ENCODE peak calls at places on chromosome 6, in five cellular contexts. L is GM23338, U is uterus, I is brain microvascular endothelial cell, F is spleen. J is an unnamed sample. For H3K36me3, the result is how much of the 10 kb centered on the place peaks cover.

GRCh38 chr6:90677440-90677839 is 90.6 kb upstream of the MAP3K7 start:
- DNase-seq in L (no peak), U (no peak), I (no peak), F (no peak), J (no peak)

GRCh38 chr6:170205126-170205525 is 85.8 kb downstream of the DLL1 start:
- DNase-seq in L (no peak), U (no peak), I (no peak), F (peak), J (no peak)

GRCh38 chr6:126380072-126380583 is 40.2 kb downstream of the CENPW start:
- DNase-seq in L (no peak), U (no peak), I (no peak), F (no peak), J (no peak)

GRCh38 chr6:7684843-7685242 is 41.1 kb upstream of the BMP6 start:
- DNase-seq in L (peak), U (no peak), I (no peak), F (no peak), J (no peak)

GRCh38 chr6:168440520-168441433 is at the start of gene SMOC2:
- DNase-seq in L (peak), U (peak), I (no peak), F (no peak), J (no peak)

GRCh38 chr6:107590378-107590777 is 100.5 kb downstream of the SOBP start:
- DNase-seq in L (peak), U (no peak), I (no peak), F (no peak), J (no peak)

GRCh38 chr6:170052991-170053821 is 237.7 kb downstream of the DLL1 start:
- DNase-seq in L (no peak), U (peak), I (no peak), F (peak), J (no peak)

GRCh38 chr6:51322505-51322904 is 503.8 kb downstream of the TFAP2B start:
- DNase-seq in L (no peak), U (no peak), I (no peak), F (no peak), J (peak)

GRCh38 chr6:62323818-62324217 is 37.8 kb upstream of the KHDRBS2 start:
- DNase-seq in L (peak), U (no peak), I (no peak), F (no peak), J (no peak)

GRCh38 chr6:166930354-166930891 is 25.9 kb downstream of the RNASET2 start:
- DNase-seq in L (no peak), U (no peak), I (no peak), F (peak), J (no peak)

GRCh38 chr6:142954844-142955243 is 9.9 kb upstream of the HIVEP2 start:
- DNase-seq in L (no peak), U (no peak), I (no peak), F (no peak), J (no peak)

DNA sequence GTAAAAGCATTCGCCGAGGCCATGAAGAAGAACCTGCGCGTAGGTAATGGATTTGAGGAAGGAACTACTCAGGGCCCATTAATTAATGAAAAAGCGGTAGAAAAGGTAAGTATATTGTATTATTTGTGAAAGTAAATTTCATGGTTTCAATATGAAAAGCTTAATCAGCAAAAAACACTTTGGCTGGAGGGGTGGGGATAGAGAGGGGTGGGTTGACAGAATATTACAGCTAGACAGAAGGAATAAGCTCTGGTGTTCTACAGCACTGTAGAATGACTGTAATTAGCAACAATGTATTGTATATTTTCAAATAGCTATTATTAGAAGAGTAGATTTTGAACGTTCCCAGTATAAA is 28.0 kb downstream of the ALDH5A1 start:
- DNase-seq in L (no peak), U (no peak), I (no peak), F (no peak), J (no peak)
- H3K4me3 ChIP-seq in L (no peak), U (no peak), I (no peak), F (no peak), J (no peak)

DNA sequence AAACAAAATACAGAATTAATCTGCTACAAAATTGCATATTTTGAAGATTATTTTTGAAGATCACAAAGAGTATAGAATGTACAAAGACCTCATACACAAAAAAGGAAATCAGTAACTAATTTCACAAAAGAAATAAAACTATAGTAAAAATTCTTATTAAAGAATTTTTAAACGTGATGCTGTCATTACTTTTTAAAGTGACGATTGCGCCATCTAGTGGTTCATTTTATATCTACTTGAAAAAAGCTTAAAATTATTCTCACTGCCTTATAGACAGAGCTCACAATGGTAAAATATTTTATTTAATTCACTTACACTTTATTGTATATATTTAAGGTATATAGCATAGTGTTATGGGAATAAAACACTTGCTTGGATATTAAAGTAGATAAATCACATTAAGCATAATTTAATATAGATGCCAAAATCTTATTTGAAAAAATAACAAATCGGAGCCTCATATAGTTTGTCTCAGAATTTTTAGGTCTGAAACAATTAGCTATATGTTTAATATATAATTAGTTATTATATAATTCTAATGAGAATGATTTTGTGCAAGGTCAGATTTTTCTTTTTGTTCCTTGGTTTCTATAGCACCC is 128.8 kb downstream of the PHF3 start:
- DNase-seq in L (peak), U (no peak), I (no peak), F (no peak), J (peak)
- TF ChIP-seq CTCF in L (peak), U (peak), I (peak), F (peak), J (peak)

GRCh38 chr6:11189865-11190624 is 42.4 kb downstream of the NEDD9 start:
- DNase-seq in L (no peak), U (no peak), I (no peak), F (no peak), J (no peak)

GRCh38 chr6:11185204-11185842 is 47.1 kb downstream of the NEDD9 start:
- DNase-seq in L (no peak), U (no peak), I (no peak), F (no peak), J (no peak)

GRCh38 chr6:11190625-11191245 is 41.7 kb downstream of the NEDD9 start:
- DNase-seq in L (no peak), U (no peak), I (no peak), F (no peak), J (no peak)

GRCh38 chr6:11188161-11188915 is 44.1 kb downstream of the NEDD9 start:
- DNase-seq in L (no peak), U (no peak), I (no peak), F (no peak), J (peak)

GRCh38 chr6:11187301-11187700 is 45.2 kb downstream of the NEDD9 start:
- DNase-seq in L (no peak), U (no peak), I (no peak), F (no peak), J (no peak)
- H3K36me3 ChIP-seq in L (under half), U (under half), I (under half), F (under half), J (under half)

GRCh38 chr6:1404713-1405098 is 15.3 kb downstream of the FOXF2 start:
- DNase-seq in L (no peak), U (no peak), I (no peak), F (no peak), J (no peak)
- H3K4me3 ChIP-seq in L (no peak), U (no peak), I (no peak), F (no peak), J (no peak)

DNA sequence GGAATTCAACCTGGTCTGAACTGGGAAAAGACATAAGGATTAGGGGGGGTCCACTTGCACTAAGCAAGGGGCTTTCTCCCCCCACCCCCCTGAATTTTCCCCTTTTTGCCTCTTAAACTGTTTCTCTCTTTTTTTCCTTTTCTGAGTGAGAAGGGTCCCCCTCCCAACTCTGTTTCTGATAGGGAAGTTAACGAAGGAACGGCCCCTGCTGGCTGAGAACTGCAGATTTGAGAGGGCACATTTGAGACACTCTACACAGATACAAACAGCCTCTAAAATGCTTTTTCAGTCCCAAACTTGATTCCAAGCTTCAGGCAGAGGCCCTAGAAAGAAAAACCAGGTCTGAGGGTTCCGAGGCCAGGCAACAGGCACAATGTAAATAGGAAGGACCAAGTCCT is 91.7 kb downstream of the JARID2 start:
- DNase-seq in L (no peak), U (no peak), I (no peak), F (no peak), J (no peak)
- TF ChIP-seq CTCF in L (no peak), U (no peak), I (no peak), F (no peak), J (no peak)